ENCODE peak calls at places on chromosomes 2 and 18, in six cellular contexts. B is mucosa of gallbladder, J is stomach, I is amniotic stem cell, X is NCI-H524 treated with DMSO at 0.1 percent for 48 hours, W is T-cell. O is an unnamed sample.

GRCh38 chr2:71801969-71802368 is 345.7 kb downstream of the CYP26B1 start:
- DNase-seq in B (peak), J (no peak), I (peak), X (no peak), W (no peak), O (no peak)

GRCh38 chr2:86371482-86372002 is 34.1 kb upstream of the REEP1 start:
- DNase-seq in B (no peak), J (no peak), I (no peak), X (no peak), W (no peak), O (no peak)

GRCh38 chr2:29325544-29325943 is 210.3 kb downstream of the CLIP4 start:
- DNase-seq in B (no peak), J (no peak), I (no peak), X (no peak), W (no peak), O (no peak)

GRCh38 chr2:62464608-62465007 is 41.4 kb downstream of the TMEM17 start:
- DNase-seq in B (no peak), J (no peak), I (no peak), X (no peak), W (no peak), O (no peak)

GRCh38 chr2:168357799-168358504 is 98.1 kb upstream of the CERS6 start:
- DNase-seq in B (no peak), J (no peak), I (no peak), X (no peak), W (no peak), O (no peak)

GRCh38 chr2:189348369-189348768 is 92.9 kb upstream of the WDR75 start:
- DNase-seq in B (no peak), J (no peak), I (no peak), X (no peak), W (no peak), O (no peak)

GRCh38 chr2:584863-585823 is 92.1 kb downstream of the TMEM18 start:
- DNase-seq in B (no peak), J (no peak), I (no peak), X (no peak), W (peak), O (no peak)

GRCh38 chr18:46488472-46489213 is 168.4 kb downstream of the LOXHD1 start:
- DNase-seq in B (no peak), J (no peak), I (no peak), X (no peak), W (no peak), O (no peak)

GRCh38 chr18:47912343-47912742 is 18.1 kb downstream of the SMAD2 start:
- DNase-seq in B (no peak), J (no peak), I (no peak), X (no peak), W (no peak), O (no peak)

O was measured in HS-27A.